ENCODE peak calls at places on chromosomes 3 and 15, in five cellular contexts. One of them, this sample, is unnamed.

GRCh38 chr15:77634266-77634962 is 1.7 kb upstream of the LINGO1 start:
- DNase-seq in fibroblast of lung: peak
- DNase-seq in thoracic aorta: no peak
- DNase-seq in tibial nerve: peak
- DNase-seq in CD8-positive, alpha-beta memory T cell: peak
- DNase-seq in this sample: no peak

GRCh38 chr15:78311292-78311691 is 11.9 kb upstream of the SKIC8 start:
- DNase-seq in fibroblast of lung: no peak
- DNase-seq in thoracic aorta: no peak
- DNase-seq in tibial nerve: no peak
- DNase-seq in CD8-positive, alpha-beta memory T cell: peak
- DNase-seq in this sample: no peak

GRCh38 chr3:110487840-110488239 is 583.8 kb upstream of the NECTIN3 start:
- DNase-seq in fibroblast of lung: no peak
- DNase-seq in thoracic aorta: no peak
- DNase-seq in tibial nerve: no peak
- DNase-seq in CD8-positive, alpha-beta memory T cell: no peak
- DNase-seq in this sample: no peak

GRCh38 chr3:186790261-186790981 is 7.0 kb downstream of the EIF4A2 start:
- DNase-seq in fibroblast of lung: peak
- DNase-seq in thoracic aorta: no peak
- DNase-seq in tibial nerve: no peak
- DNase-seq in CD8-positive, alpha-beta memory T cell: no peak
- DNase-seq in this sample: no peak

GRCh38 chr3:35383719-35384555 is 255.4 kb upstream of the ARPP21 start:
- DNase-seq in fibroblast of lung: peak
- DNase-seq in thoracic aorta: no peak
- DNase-seq in tibial nerve: no peak
- DNase-seq in CD8-positive, alpha-beta memory T cell: no peak
- DNase-seq in this sample: no peak

GRCh38 chr15:35136552-35136951 is 51.5 kb upstream of the NANOGP8 start:
- DNase-seq in fibroblast of lung: no peak
- DNase-seq in thoracic aorta: no peak
- DNase-seq in tibial nerve: no peak
- DNase-seq in CD8-positive, alpha-beta memory T cell: no peak
- DNase-seq in this sample: peak

GRCh38 chr3:132289311-132289710 is 27.9 kb upstream of the ACP3 start:
- DNase-seq in fibroblast of lung: peak
- DNase-seq in thoracic aorta: no peak
- DNase-seq in tibial nerve: no peak
- DNase-seq in CD8-positive, alpha-beta memory T cell: no peak
- DNase-seq in this sample: no peak

GRCh38 chr3:24968076-24968475 is 460.0 kb upstream of the RARB start:
- DNase-seq in fibroblast of lung: no peak
- DNase-seq in thoracic aorta: no peak
- DNase-seq in tibial nerve: no peak
- DNase-seq in CD8-positive, alpha-beta memory T cell: no peak
- DNase-seq in this sample: no peak

GRCh38 chr15:101025116-101025885 is 106.1 kb downstream of the LRRK1 start:
- DNase-seq in fibroblast of lung: no peak
- DNase-seq in thoracic aorta: no peak
- DNase-seq in tibial nerve: no peak
- DNase-seq in CD8-positive, alpha-beta memory T cell: no peak
- DNase-seq in this sample: no peak
- H3K27ac ChIP-seq in fibroblast of lung: no peak
- H3K27ac ChIP-seq in thoracic aorta: no peak
- H3K27ac ChIP-seq in tibial nerve: peak
- H3K27ac ChIP-seq in CD8-positive, alpha-beta memory T cell: no peak
- H3K27ac ChIP-seq in this sample: no peak

DNA sequence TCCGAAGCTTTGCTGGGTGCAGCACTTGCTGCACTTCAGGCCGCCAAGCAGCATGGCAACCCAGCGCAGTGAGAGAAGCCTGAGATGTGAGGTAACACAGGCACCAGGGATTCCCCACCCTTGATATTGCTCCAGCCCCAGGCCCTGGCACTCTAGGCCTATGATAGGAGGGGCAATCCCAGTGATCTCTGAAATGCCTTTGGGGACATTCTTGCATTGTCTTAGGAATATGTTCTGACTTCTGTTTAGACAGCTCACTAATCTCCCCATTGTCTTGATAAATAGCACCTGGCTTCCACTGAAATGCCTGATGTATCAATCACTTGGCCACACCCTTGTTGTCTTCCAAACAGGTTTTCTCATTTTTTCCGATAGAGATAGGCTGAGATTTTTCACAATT is 102.8 kb downstream of the SOX14 start:
- DNase-seq in fibroblast of lung: no peak
- DNase-seq in thoracic aorta: no peak
- DNase-seq in tibial nerve: no peak
- DNase-seq in CD8-positive, alpha-beta memory T cell: no peak
- DNase-seq in this sample: no peak
- H3K27ac ChIP-seq in fibroblast of lung: no peak
- H3K27ac ChIP-seq in thoracic aorta: no peak
- H3K27ac ChIP-seq in tibial nerve: no peak
- H3K27ac ChIP-seq in CD8-positive, alpha-beta memory T cell: no peak
- H3K27ac ChIP-seq in this sample: no peak

DNA sequence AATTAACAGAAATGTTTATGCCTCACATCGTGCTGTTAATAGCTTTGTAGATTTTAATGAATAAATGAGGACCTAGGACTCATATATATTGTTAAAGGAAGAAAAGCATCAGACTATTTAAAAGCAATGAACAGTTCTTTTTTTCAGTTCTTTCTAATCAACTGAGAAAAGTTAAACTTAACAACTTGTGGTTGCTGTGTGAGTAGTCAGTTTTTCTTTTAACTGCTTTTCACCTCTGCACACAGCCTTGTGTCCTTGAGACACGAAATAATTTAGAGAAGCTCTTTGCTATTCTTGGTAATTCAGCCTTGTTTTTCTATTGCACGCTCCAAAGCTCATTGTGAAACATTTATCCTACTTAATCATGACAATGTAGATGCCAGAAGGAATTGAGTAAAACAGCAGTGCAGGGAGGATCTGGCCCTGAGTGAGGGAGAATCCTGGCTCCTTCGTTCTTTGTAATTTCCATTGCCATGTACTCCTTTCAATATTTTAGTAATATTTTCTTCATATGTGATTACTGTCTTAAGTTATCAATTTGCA is 499.0 kb downstream of the PYDC2 start:
- DNase-seq in fibroblast of lung: peak
- DNase-seq in thoracic aorta: no peak
- DNase-seq in tibial nerve: no peak
- DNase-seq in CD8-positive, alpha-beta memory T cell: no peak
- DNase-seq in this sample: no peak
- H3K27ac ChIP-seq in fibroblast of lung: no peak
- H3K27ac ChIP-seq in thoracic aorta: no peak
- H3K27ac ChIP-seq in tibial nerve: no peak
- H3K27ac ChIP-seq in CD8-positive, alpha-beta memory T cell: no peak
- H3K27ac ChIP-seq in this sample: no peak

DNA sequence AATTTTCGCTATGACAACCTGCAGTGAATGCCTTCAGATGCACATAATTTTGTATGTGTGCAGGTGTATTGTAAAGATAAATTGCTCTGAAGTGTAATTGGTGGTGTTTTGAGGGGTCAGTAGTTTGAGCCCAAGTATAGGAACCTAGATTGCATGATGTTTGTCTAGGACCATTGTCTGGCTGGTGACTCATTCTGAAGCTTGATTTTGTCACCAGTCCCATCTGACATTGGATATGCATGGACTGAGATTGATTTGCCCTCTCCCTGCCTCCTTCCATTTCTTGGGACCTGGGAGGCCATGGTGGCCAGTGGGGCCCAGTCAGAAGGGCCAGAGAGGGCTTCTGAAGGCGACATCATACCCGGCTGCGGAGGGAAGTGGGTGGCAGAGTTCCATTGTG is 62.2 kb downstream of the PDIA5 start:
- DNase-seq in fibroblast of lung: no peak
- DNase-seq in thoracic aorta: no peak
- DNase-seq in tibial nerve: no peak
- DNase-seq in CD8-positive, alpha-beta memory T cell: no peak
- DNase-seq in this sample: no peak
- H3K27ac ChIP-seq in fibroblast of lung: no peak
- H3K27ac ChIP-seq in thoracic aorta: no peak
- H3K27ac ChIP-seq in tibial nerve: no peak
- H3K27ac ChIP-seq in CD8-positive, alpha-beta memory T cell: no peak
- H3K27ac ChIP-seq in this sample: no peak

DNA sequence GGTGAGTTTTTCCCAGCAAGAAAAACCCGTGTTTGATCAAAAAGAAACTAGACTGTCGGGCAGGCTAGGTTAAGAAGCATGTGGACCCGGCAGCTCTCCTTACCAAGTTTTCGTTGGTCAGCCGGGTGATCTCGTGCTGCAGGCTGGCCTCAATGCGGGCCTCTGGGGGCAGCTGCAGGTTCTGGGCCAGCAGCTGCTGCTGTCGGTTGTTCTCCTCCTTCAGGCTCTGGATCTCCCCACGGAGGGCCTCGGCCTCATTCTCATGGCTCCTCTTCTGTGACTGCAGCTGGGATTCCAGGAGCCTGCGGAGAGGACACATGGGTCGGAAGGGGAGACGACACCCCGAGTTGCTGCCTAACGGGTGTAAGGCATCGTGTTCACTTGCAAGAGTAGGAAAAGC is 44.5 kb upstream of the MYO5C start:
- DNase-seq in fibroblast of lung: no peak
- DNase-seq in thoracic aorta: no peak
- DNase-seq in tibial nerve: no peak
- DNase-seq in CD8-positive, alpha-beta memory T cell: no peak
- DNase-seq in this sample: no peak
- H3K27ac ChIP-seq in fibroblast of lung: no peak
- H3K27ac ChIP-seq in thoracic aorta: no peak
- H3K27ac ChIP-seq in tibial nerve: no peak
- H3K27ac ChIP-seq in CD8-positive, alpha-beta memory T cell: no peak
- H3K27ac ChIP-seq in this sample: peak

DNA sequence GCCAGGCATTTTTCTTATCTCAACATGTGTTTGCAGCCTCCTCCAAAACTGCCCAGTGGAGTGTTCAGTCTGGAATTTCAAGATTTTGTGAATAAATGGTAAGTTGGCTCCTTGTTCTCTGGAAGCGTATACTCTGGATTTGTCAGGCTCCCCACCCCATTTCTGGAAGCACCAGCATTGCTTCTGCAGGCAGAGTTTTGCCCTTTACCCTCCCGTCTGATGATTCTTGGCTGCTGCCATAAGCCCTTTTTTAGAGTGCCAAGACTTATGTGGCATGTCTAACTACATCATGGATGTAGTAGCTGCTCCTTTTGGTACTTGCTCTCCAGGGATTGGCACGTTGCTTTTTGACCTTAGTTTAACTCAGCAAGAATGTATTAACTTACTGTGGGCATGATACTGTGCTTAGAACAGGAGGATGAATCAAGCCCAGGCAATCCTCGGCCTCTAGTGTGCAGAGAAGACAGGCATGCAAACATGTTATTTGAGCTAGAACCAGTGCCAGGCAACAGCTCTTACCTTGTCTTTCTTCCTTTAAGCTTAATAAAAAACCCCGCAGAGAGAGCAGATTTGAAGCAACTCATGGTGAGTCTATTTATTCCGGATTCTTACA is 8.3 kb downstream of the SNAPC5 start:
- DNase-seq in fibroblast of lung: peak
- DNase-seq in thoracic aorta: no peak
- DNase-seq in tibial nerve: no peak
- DNase-seq in CD8-positive, alpha-beta memory T cell: no peak
- DNase-seq in this sample: no peak
- H3K27ac ChIP-seq in fibroblast of lung: no peak
- H3K27ac ChIP-seq in thoracic aorta: no peak
- H3K27ac ChIP-seq in tibial nerve: no peak
- H3K27ac ChIP-seq in CD8-positive, alpha-beta memory T cell: no peak
- H3K27ac ChIP-seq in this sample: no peak

This sample was measured in GM12878.